ENCODE peak calls at places on chromosomes 1 and 21, in five cellular contexts. G, V, A, T and J are unnamed samples.
A peak's percentile ranks its signal among the peaks of the same experiment; 100 is the strongest.

GRCh38 chr1:36107394-36107793 is 17.6 kb downstream of the COL8A2 start:
- DNase-seq in G (no peak), V (no peak), A (no peak), T (no peak), J (no peak)

GRCh38 chr1:31335007-31335406 is 37.9 kb downstream of the FABP3 start:
- DNase-seq in G (no peak), V (peak; percentile 53), A (no peak), T (no peak), J (peak; percentile 75)

GRCh38 chr1:112515311-112516009 is 6.7 kb downstream of the WNT2B start:
- DNase-seq in G (no peak), V (no peak), A (no peak), T (no peak), J (no peak)

GRCh38 chr1:201617157-201617556 is 78.2 kb downstream of the NAV1 start:
- DNase-seq in G (no peak), V (no peak), A (no peak), T (no peak), J (no peak)

GRCh38 chr1:161196521-161197451 is 2.1 kb downstream of the ADAMTS4 start:
- DNase-seq in G (no peak), V (peak; percentile 59), A (no peak), T (no peak), J (no peak)

GRCh38 chr21:42061195-42061865 is 9.8 kb upstream of the UMODL1 start:
- DNase-seq in G (peak; percentile 42), V (peak; percentile 98), A (no peak), T (no peak), J (peak; percentile 95)

GRCh38 chr1:9730096-9730901 is 78.8 kb downstream of the PIK3CD start:
- DNase-seq in G (no peak), V (peak; percentile 92), A (no peak), T (no peak), J (no peak)

GRCh38 chr1:196680107-196680506 is 28.3 kb downstream of the CFH start:
- DNase-seq in G (no peak), V (no peak), A (no peak), T (no peak), J (no peak)

GRCh38 chr1:109395602-109396512 is 1.9 kb downstream of the SORT1 start:
- DNase-seq in G (no peak), V (peak; percentile 79), A (no peak), T (no peak), J (peak; percentile 42)

GRCh38 chr1:182616130-182617074 is 12.2 kb upstream of the RGS16 start:
- DNase-seq in G (peak; percentile 72), V (peak; percentile 92), A (peak; percentile 91), T (peak; percentile 83), J (peak; percentile 94)

GRCh38 chr1:53992085-53992874 is 25.7 kb downstream of the LDLRAD1 start:
- DNase-seq in G (no peak), V (no peak), A (no peak), T (no peak), J (no peak)

GRCh38 chr21:31731112-31731801 is 661 bp downstream of the SCAF4 start:
- DNase-seq in G (peak; percentile 45), V (no peak), A (peak; percentile 85), T (peak; percentile 29), J (no peak)

GRCh38 chr21:36430841-36431240 is 45.6 kb downstream of the CHAF1B start:
- DNase-seq in G (no peak), V (no peak), A (no peak), T (no peak), J (no peak)

GRCh38 chr1:109767596-109768334 is 4.0 kb upstream of the EPS8L3 start:
- DNase-seq in G (no peak), V (no peak), A (no peak), T (peak; percentile 20), J (no peak)

GRCh38 chr1:205294175-205294913 is 27.2 kb downstream of the NUAK2 start:
- DNase-seq in G (no peak), V (no peak), A (no peak), T (no peak), J (no peak)

GRCh38 chr21:26067836-26068401 is 102.7 kb downstream of the APP start:
- DNase-seq in G (no peak), V (no peak), A (no peak), T (no peak), J (peak; percentile 63)

GRCh38 chr1:185823471-185823870 is 89.3 kb downstream of the HMCN1 start:
- DNase-seq in G (no peak), V (no peak), A (no peak), T (no peak), J (no peak)

GRCh38 chr1:162530318-162530984 is 31.1 kb upstream of the UAP1 start:
- DNase-seq in G (no peak), V (peak; percentile 86), A (no peak), T (no peak), J (no peak)

GRCh38 chr21:42668620-42669019 is 15.2 kb downstream of the PDE9A start:
- DNase-seq in G (no peak), V (no peak), A (no peak), T (no peak), J (no peak)

GRCh38 chr1:241531195-241532172 is 694 bp upstream of the KMO start:
- DNase-seq in G (no peak), V (peak; percentile 96), A (no peak), T (no peak), J (peak; percentile 94)

GRCh38 chr1:999797-1000356 is at the start of gene HES4:
- DNase-seq in G (peak; percentile 49), V (peak; percentile 66), A (peak; percentile 96), T (peak; percentile 63), J (peak; percentile 83)

GRCh38 chr1:234999513-234999940 is 129.1 kb downstream of the TOMM20 start:
- DNase-seq in G (no peak), V (no peak), A (no peak), T (no peak), J (no peak)

GRCh38 chr1:198650506-198650905 is 11.7 kb downstream of the PTPRC start:
- DNase-seq in G (no peak), V (no peak), A (no peak), T (no peak), J (no peak)

GRCh38 chr1:243917177-243917862 is 67.3 kb upstream of the AKT3 start:
- DNase-seq in G (peak; percentile 7), V (no peak), A (no peak), T (no peak), J (no peak)

GRCh38 chr1:118004312-118004711 is 74.8 kb downstream of the WDR3 start:
- DNase-seq in G (no peak), V (no peak), A (no peak), T (no peak), J (no peak)

GRCh38 chr1:25754421-25755195 is 45.4 kb upstream of the SELENON start:
- DNase-seq in G (peak; percentile 27), V (no peak), A (no peak), T (no peak), J (no peak)

GRCh38 chr1:68276448-68276847 is 44.1 kb upstream of the WLS start:
- DNase-seq in G (no peak), V (no peak), A (no peak), T (no peak), J (no peak)

GRCh38 chr1:115727706-115728249 is 40.7 kb downstream of the CASQ2 start:
- DNase-seq in G (no peak), V (peak; percentile 99), A (no peak), T (no peak), J (peak; percentile 85)

GRCh38 chr1:80217377-80217986 is 1211.0 kb upstream of the ADGRL4 start:
- DNase-seq in G (no peak), V (peak; percentile 29), A (no peak), T (no peak), J (peak; percentile 9)

GRCh38 chr1:43135857-43136781 is 36.0 kb downstream of the EBNA1BP2 start:
- DNase-seq in G (no peak), V (peak; percentile 32), A (no peak), T (no peak), J (peak; percentile 24)

GRCh38 chr1:160251687-160252526 is 10.4 kb downstream of the DCAF8 start:
- DNase-seq in G (peak; percentile 33), V (peak; percentile 70), A (no peak), T (no peak), J (peak; percentile 62)

GRCh38 chr1:247415423-247416361 is at the start of gene NLRP3:
- DNase-seq in G (peak; percentile 32), V (peak; percentile 95), A (no peak), T (no peak), J (peak; percentile 90)

GRCh38 chr1:93620169-93620840 is 61.3 kb downstream of the BCAR3 start:
- DNase-seq in G (no peak), V (no peak), A (no peak), T (no peak), J (no peak)

GRCh38 chr1:92298573-92299476 is at the start of the genes GLMN and RPAP2:
- DNase-seq in G (peak; percentile 64), V (peak; percentile 78), A (peak; percentile 95), T (peak; percentile 29), J (peak; percentile 91)